ENCODE peak calls at places on chromosomes 4 and X, in six cellular contexts. L, V, I, U, C and E are unnamed samples.

GRCh38 chr4:125464146-125464545 is 149.4 kb downstream of the FAT4 start:
- DNase-seq in U (no peak), L (no peak), V (no peak), C (no peak), I (no peak), E (no peak)

GRCh38 chr4:57437649-57438048 is 327.5 kb upstream of the IGFBP7 start:
- DNase-seq in U (no peak), V (no peak), L (no peak), I (no peak), C (no peak), E (no peak)

GRCh38 chr4:2261110-2261852 is 628 bp downstream of the MXD4 start:
- DNase-seq in L (peak), I (peak), C (no peak), U (peak), V (peak), E (peak)

GRCh38 chr4:6489962-6490361 is 17.5 kb upstream of the PPP2R2C start:
- DNase-seq in U (no peak), V (no peak), C (no peak), L (no peak), I (no peak), E (no peak)

GRCh38 chrX:111447298-111447697 is 35.3 kb upstream of the DCX start:
- DNase-seq in I (peak), L (peak), C (no peak), U (no peak), V (no peak), E (no peak)

GRCh38 chrX:123869488-123869887 is 9.6 kb downstream of the XIAP start:
- DNase-seq in V (no peak), C (no peak), U (no peak), L (no peak), I (no peak), E (no peak)

GRCh38 chrX:2342878-2343277 is 157.9 kb downstream of the DHRSX start:
- DNase-seq in I (no peak), V (no peak), L (peak), U (no peak), C (no peak), E (no peak)

GRCh38 chrX:74923942-74924448 is 1.3 kb downstream of the NEXMIF start:
- DNase-seq in L (no peak), C (no peak), I (peak), V (peak), U (no peak), E (peak)

GRCh38 chrX:154750301-154751120 is at the start of gene GAB3:
- DNase-seq in C (no peak), V (peak), L (no peak), U (peak), I (peak), E (peak)

GRCh38 chrX:1430451-1430850 is 22.3 kb downstream of the ASMTL start:
- DNase-seq in U (no peak), I (no peak), C (no peak), V (no peak), L (no peak), E (no peak)

GRCh38 chrX:111504941-111505340 is 6.5 kb upstream of the SERTM2 start:
- DNase-seq in U (no peak), L (no peak), V (no peak), I (no peak), C (no peak), E (peak)

GRCh38 chr4:42501624-42502401 is 104.5 kb downstream of the SHISA3 start:
- DNase-seq in U (no peak), V (no peak), C (no peak), L (no peak), I (no peak), E (no peak)
- H3K27ac ChIP-seq in U (no peak), V (no peak), C (no peak), L (no peak), I (no peak), E (no peak)

GRCh38 chr4:115688961-115689360 is 575.5 kb upstream of the NDST4 start:
- DNase-seq in U (no peak), I (no peak), V (no peak), L (no peak), C (no peak), E (no peak)

GRCh38 chr4:115687356-115687755 is 573.9 kb upstream of the NDST4 start:
- DNase-seq in I (no peak), V (no peak), L (no peak), C (no peak), U (no peak), E (no peak)
- H3K27ac ChIP-seq in I (no peak), V (no peak), L (no peak), C (no peak), U (no peak), E (no peak)

GRCh38 chr4:25861422-25861926 is 1.3 kb downstream of the SEL1L3 start:
- DNase-seq in I (no peak), U (no peak), L (no peak), C (no peak), V (no peak), E (no peak)
- H3K27ac ChIP-seq in I (peak), U (peak), L (no peak), C (no peak), V (no peak), E (peak)

DNA sequence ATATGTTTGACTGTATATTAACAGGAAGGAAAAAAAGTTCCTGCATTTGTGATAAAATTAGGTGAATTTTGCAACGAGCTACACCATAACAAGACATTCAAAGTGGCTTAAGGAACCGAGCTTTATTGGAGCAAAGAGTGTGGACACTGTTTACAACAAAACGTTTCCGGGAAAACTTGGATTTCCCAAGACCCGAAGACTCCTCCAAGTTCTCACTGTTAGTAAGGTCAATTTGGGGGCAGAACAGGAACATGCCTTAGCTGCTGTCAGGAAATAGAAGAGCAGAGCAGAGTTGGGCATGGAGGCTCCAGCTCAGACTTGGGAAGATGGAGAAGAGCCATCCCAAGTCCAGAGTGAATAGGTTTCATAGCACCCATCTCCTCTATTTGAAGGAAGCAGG is 16.5 kb downstream of the ADH6 start:
- DNase-seq in C (no peak), L (no peak), V (peak), U (no peak), I (no peak), E (no peak)
- H3K27ac ChIP-seq in C (no peak), L (no peak), V (peak), U (peak), I (no peak), E (peak)

DNA sequence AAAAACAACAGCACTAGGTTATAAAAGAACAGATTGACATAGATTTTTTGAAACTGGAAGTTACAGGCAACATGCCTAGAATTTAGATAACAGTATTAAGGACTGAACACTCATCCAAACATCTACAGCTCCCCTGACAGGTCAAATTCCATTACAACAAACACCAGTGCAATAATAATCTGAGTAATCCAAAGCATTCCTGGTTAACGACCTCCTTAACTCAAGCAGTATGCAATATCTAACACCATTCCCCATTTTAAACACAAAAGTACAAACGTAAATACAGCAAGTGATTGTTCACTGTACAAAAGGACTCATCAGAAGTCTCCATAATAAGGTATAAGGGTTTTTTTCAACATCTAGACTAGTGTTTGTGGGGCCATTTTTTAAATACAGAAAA is 30.5 kb downstream of the TSPAN5 start:
- DNase-seq in C (no peak), I (no peak), U (no peak), L (peak), V (no peak), E (no peak)
- H3K27ac ChIP-seq in C (peak), I (no peak), U (no peak), L (peak), V (no peak), E (no peak)

GRCh38 chr4:20992002-20992401 is 291.7 kb downstream of the PACRGL start:
- DNase-seq in L (no peak), I (no peak), U (no peak), V (no peak), C (no peak), E (no peak)

GRCh38 chr4:20984011-20984836 is 284.0 kb downstream of the PACRGL start:
- DNase-seq in C (no peak), V (no peak), U (peak), L (no peak), I (no peak), E (no peak)

GRCh38 chr4:20982544-20982943 is 282.3 kb downstream of the PACRGL start:
- DNase-seq in C (no peak), V (no peak), I (no peak), L (no peak), U (no peak), E (no peak)

DNA sequence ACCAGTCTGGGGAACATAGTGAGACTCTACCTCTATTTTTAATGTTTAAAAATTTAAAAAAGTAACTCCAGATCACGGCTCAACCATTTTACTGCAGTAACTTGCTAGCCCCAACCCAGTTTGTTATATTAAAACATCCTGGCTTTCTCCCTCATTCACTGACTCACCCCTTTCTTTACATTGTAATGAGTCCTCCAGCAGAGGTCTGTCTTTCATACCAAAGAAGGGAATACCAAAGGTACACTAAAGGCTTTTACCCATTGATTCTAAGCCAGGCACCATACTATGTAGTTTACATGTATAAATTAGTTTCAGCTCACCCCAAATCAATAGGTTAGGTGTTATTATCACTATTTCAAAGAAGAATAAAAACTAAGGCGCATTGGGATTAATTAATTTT is 286.9 kb downstream of the PACRGL start:
- DNase-seq in V (no peak), L (no peak), I (no peak), U (no peak), C (no peak), E (no peak)
- H3K27ac ChIP-seq in V (no peak), L (no peak), I (no peak), U (no peak), C (no peak), E (no peak)

DNA sequence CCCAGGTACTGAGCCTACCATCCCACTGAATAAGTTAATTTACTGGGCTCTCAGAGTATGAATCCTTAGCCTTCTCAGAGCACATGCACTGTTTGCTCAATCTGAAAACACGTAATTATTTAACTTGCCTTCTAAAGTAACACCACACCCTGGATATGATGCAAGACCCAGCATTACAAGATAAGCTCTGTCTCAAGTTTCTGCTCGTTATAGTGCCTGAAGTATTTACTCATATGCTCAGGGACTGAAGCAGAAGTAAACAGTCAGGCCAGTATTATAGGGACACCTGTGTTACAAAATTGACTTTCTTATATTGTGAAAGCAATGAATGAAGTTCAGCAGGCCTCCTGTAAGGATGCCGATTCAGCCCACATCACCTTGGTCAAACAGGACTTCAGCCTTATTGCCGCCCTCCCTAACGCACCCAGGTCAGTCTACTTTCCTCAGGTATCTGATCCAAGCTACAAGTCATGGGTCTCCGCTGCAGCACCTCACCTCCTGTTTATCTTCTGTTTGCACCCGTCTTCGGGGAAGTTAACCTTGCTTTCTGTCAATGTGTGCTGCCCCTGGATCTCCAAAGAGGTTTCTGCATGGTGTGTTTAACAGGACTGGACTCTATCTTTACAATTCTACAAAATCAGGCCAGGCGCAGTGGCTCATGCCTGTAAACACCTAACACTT is 42.9 kb upstream of the KLF3 start:
- DNase-seq in U (no peak), V (no peak), L (peak), C (peak), I (peak), E (no peak)
- H3K27ac ChIP-seq in U (no peak), V (no peak), L (no peak), C (no peak), I (peak), E (no peak)